ENCODE peak calls at places on chromosome 2, in five cellular contexts. I, U, W, T and Q are unnamed samples.
A peak's percentile ranks its signal among the peaks of the same experiment; 100 is the strongest.

GRCh38 chr2:183040604-183041003 is 2.3 kb upstream of the NCKAP1 start:
- DNase-seq in T (no peak), W (no peak), I (no peak), U (no peak), Q (no peak)

GRCh38 chr2:142875010-142875409 is 2.5 kb upstream of the KYNU start:
- DNase-seq in T (no peak), W (no peak), U (no peak), I (no peak), Q (no peak)

GRCh38 chr2:127575941-127576432 is 40.5 kb downstream of the MYO7B start:
- DNase-seq in W (no peak), T (peak; percentile 11), U (no peak), I (no peak), Q (no peak)

GRCh38 chr2:25274868-25275574 is 66.7 kb downstream of the DNMT3A start:
- DNase-seq in W (no peak), T (peak; percentile 69), U (no peak), I (no peak), Q (no peak)

GRCh38 chr2:54940723-54941122 is 109.5 kb downstream of the RTN4 start:
- DNase-seq in I (no peak), W (no peak), U (no peak), T (no peak), Q (no peak)

GRCh38 chr2:237864030-237864931 is 4.9 kb downstream of the RAMP1 start:
- DNase-seq in W (no peak), T (peak; percentile 54), U (no peak), I (no peak), Q (no peak)

GRCh38 chr2:191631754-191632153 is 46.2 kb upstream of the NABP1 start:
- DNase-seq in U (peak; percentile 31), T (peak; percentile 52), W (peak; percentile 55), I (peak; percentile 41), Q (no peak)

GRCh38 chr2:80326214-80326613 is 21.7 kb upstream of the LRRTM1 start:
- DNase-seq in W (no peak), T (no peak), I (no peak), U (no peak), Q (no peak)

GRCh38 chr2:119475225-119475856 is 43.7 kb downstream of the TMEM37 start:
- DNase-seq in W (no peak), T (peak; percentile 77), I (no peak), U (no peak), Q (peak; percentile 70)

GRCh38 chr2:197707316-197708213 is 2.4 kb downstream of the MARS2 start:
- DNase-seq in W (peak; percentile 23), T (no peak), I (no peak), U (no peak), Q (no peak)

GRCh38 chr2:201407265-201407664 is 44.0 kb downstream of the TRAK2 start:
- DNase-seq in U (no peak), I (no peak), T (no peak), W (peak; percentile 15), Q (no peak)